ENCODE peak calls at places on chromosomes 7 and 10, in seven cellular contexts. L, J, U, W, D, Y and G are unnamed samples. For H3K4me1, the result is how much of the 10 kb centered on the place peaks cover.

GRCh38 chr7:71308105-71308504 is 176.2 kb downstream of the GALNT17 start:
- DNase-seq in L (no peak), J (no peak), U (no peak), W (no peak), D (no peak), Y (peak), G (peak)

GRCh38 chr10:33233635-33234034 is 100.8 kb downstream of the NRP1 start:
- DNase-seq in L (no peak), J (no peak), U (no peak), W (no peak), D (no peak), Y (no peak), G (no peak)

GRCh38 chr10:119346063-119346835 is 138.9 kb downstream of the GRK5 start:
- DNase-seq in L (peak), J (no peak), U (no peak), W (no peak), D (no peak), Y (peak), G (no peak)

GRCh38 chr7:42502022-42502421 is 265.0 kb upstream of the GLI3 start:
- DNase-seq in L (no peak), J (no peak), U (no peak), W (no peak), D (no peak), Y (no peak), G (no peak)

GRCh38 chr10:122379041-122379440 is 4.5 kb downstream of the PLEKHA1 start:
- DNase-seq in L (no peak), J (no peak), U (no peak), W (no peak), D (no peak), Y (no peak), G (no peak)

GRCh38 chr10:86330778-86331763 is 35.5 kb downstream of the GRID1 start:
- DNase-seq in L (no peak), J (no peak), U (no peak), W (no peak), D (no peak), Y (no peak), G (no peak)

GRCh38 chr7:12684733-12685132 is 2.7 kb upstream of the ARL4A start:
- DNase-seq in L (no peak), J (no peak), U (no peak), W (no peak), D (no peak), Y (no peak), G (no peak)

GRCh38 chr10:25666276-25666675 is 267.8 kb upstream of the MYO3A start:
- DNase-seq in L (no peak), J (no peak), U (no peak), W (no peak), D (no peak), Y (no peak), G (no peak)

GRCh38 chr7:91288208-91288824 is 24.1 kb downstream of the FZD1 start:
- DNase-seq in L (peak), J (peak), U (peak), W (peak), D (peak), Y (peak), G (no peak)

GRCh38 chr7:93148135-93148534 is at the start of gene SAMD9L:
- DNase-seq in L (no peak), J (no peak), U (peak), W (no peak), D (no peak), Y (no peak), G (no peak)

GRCh38 chr7:26683277-26683676 is 181.1 kb downstream of the SKAP2 start:
- DNase-seq in L (no peak), J (no peak), U (no peak), W (no peak), D (no peak), Y (no peak), G (no peak)

GRCh38 chr7:93461350-93461749 is 113.2 kb downstream of the CALCR start:
- DNase-seq in L (no peak), J (no peak), U (peak), W (no peak), D (no peak), Y (no peak), G (no peak)

GRCh38 chr10:132459252-132460028 is 62.4 kb downstream of the PWWP2B start:
- DNase-seq in L (peak), J (peak), U (no peak), W (peak), D (no peak), Y (peak), G (no peak)

GRCh38 chr10:49166804-49167628 is 21.2 kb downstream of the TMEM273 start:
- DNase-seq in L (no peak), J (no peak), U (no peak), W (no peak), D (no peak), Y (no peak), G (no peak)

GRCh38 chr7:65980478-65981250 is 1.3 kb downstream of the GUSB start:
- DNase-seq in L (peak), J (peak), U (peak), W (no peak), D (peak), Y (no peak), G (peak)

GRCh38 chr10:34091796-34092195 is 723.3 kb downstream of the PARD3 start:
- DNase-seq in L (no peak), J (no peak), U (no peak), W (no peak), D (no peak), Y (no peak), G (no peak)

GRCh38 chr10:5196613-5197234 is at the start of gene AKR1C4:
- DNase-seq in L (no peak), J (no peak), U (peak), W (no peak), D (no peak), Y (no peak), G (no peak)

GRCh38 chr7:1815051-1815481 is 145.0 kb downstream of the ELFN1 start:
- DNase-seq in L (no peak), J (no peak), U (no peak), W (no peak), D (no peak), Y (no peak), G (no peak)

GRCh38 chr7:117090820-117091219 is 137.5 kb downstream of the ST7 start:
- DNase-seq in L (no peak), J (no peak), U (no peak), W (peak), D (peak), Y (no peak), G (no peak)

GRCh38 chr10:14438576-14438975 is 107.9 kb upstream of the FRMD4A start:
- DNase-seq in L (no peak), J (no peak), U (no peak), W (no peak), D (no peak), Y (no peak), G (no peak)

GRCh38 chr7:75889826-75890225 is 11.0 kb downstream of the RHBDD2 start:
- DNase-seq in L (no peak), J (no peak), U (no peak), W (no peak), D (no peak), Y (peak), G (peak)
- H3K27ac ChIP-seq in L (no peak), J (no peak), U (no peak), W (no peak), D (peak), Y (no peak), G (peak)

GRCh38 chr7:55535637-55536016 is 36.7 kb downstream of the VOPP1 start:
- DNase-seq in L (no peak), J (no peak), U (no peak), W (no peak), D (no peak), Y (no peak), G (no peak)

GRCh38 chr7:55534916-55535636 is 37.2 kb downstream of the VOPP1 start:
- DNase-seq in L (no peak), J (no peak), U (no peak), W (no peak), D (no peak), Y (no peak), G (no peak)

GRCh38 chr7:55533729-55534080 is 38.6 kb downstream of the VOPP1 start:
- DNase-seq in L (no peak), J (no peak), U (no peak), W (no peak), D (no peak), Y (no peak), G (no peak)

GRCh38 chr7:55533050-55533728 is 39.1 kb downstream of the VOPP1 start:
- DNase-seq in L (no peak), J (peak), U (no peak), W (no peak), D (peak), Y (no peak), G (no peak)

DNA sequence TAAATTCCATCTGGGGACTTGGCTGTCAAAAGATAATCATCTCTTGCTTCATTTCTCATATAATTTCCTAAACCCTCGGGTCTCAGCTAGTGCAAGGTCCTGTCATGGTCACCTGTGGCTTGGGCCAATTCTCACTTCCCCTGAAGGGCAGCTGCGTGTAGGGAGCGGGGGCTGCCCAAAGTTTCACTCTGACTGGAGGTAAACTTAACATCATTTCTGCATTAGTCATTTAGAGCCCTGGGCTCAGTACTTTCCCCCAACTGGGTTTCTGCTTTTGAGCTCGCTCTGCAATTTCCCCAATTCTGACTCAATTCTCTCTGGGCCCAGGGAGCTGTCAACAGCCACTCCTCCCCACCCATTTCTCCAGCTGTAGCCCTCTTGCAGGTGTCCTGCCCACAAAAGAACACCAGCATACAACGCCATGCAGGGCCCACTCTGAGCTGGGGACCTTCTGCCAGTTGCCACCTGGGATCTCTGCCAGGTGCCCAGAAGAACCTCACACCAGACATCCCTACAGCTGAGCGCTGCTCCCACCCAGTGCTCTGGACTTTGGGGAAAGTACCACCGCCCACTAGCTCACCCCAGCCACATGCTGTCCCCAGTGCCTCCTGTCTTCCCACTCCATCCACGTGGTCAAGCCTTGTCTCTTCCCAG is 37.9 kb downstream of the VOPP1 start:
- DNase-seq in L (no peak), J (peak), U (no peak), W (no peak), D (peak), Y (no peak), G (peak)
- H3K4me1 ChIP-seq in L (half or more), J (under half), U (under half), W (under half), D (under half), Y (under half), G (half or more)

GRCh38 chr10:77811831-77812430 is 114.6 kb downstream of the DLG5 start:
- DNase-seq in L (peak), J (no peak), U (no peak), W (no peak), D (no peak), Y (no peak), G (no peak)
- TF ChIP-seq POLR2A in L (no peak), J (no peak), U (no peak), W (no peak), D (no peak), Y (no peak), G (no peak)

GRCh38 chr10:1882168-1882567 is 144.8 kb upstream of the ADARB2 start:
- DNase-seq in L (no peak), J (no peak), U (no peak), W (no peak), D (no peak), Y (no peak), G (no peak)

GRCh38 chr10:1882728-1883127 is 145.4 kb upstream of the ADARB2 start:
- DNase-seq in L (no peak), J (no peak), U (no peak), W (no peak), D (no peak), Y (no peak), G (no peak)

GRCh38 chr10:1881636-1882035 is 144.3 kb upstream of the ADARB2 start:
- DNase-seq in L (no peak), J (no peak), U (no peak), W (no peak), D (no peak), Y (no peak), G (no peak)

GRCh38 chr10:1886039-1886438 is 148.7 kb upstream of the ADARB2 start:
- DNase-seq in L (no peak), J (no peak), U (no peak), W (no peak), D (no peak), Y (no peak), G (no peak)
- H3K27ac ChIP-seq in L (no peak), J (no peak), U (no peak), W (no peak), D (no peak), Y (no peak), G (no peak)

GRCh38 chr10:95382596-95382995 is 91.8 kb upstream of the PDLIM1 start:
- DNase-seq in L (no peak), J (no peak), U (no peak), W (no peak), D (no peak), Y (no peak), G (no peak)
- H3K4me1 ChIP-seq in L (under half), J (under half), U (under half), W (under half), D (under half), Y (under half), G (under half)